ENCODE peak calls at places on chromosome 20, in seven cellular contexts. B is GM12865; K is neural progenitor cell; H is brain microvascular endothelial cell; G is cardiac fibroblast; Y is cardiac muscle cell; N is effector memory CD4-positive, alpha-beta T cell. L is an unnamed sample.

GRCh38 chr20:5172903-5173463 is 46.2 kb downstream of the CDS2 start:
- DNase-seq in B (no peak), K (no peak), H (no peak), G (no peak), Y (no peak), N (no peak), L (no peak)

GRCh38 chr20:21156266-21156665 is 30.4 kb downstream of the KIZ start:
- DNase-seq in B (no peak), K (no peak), H (peak; percentile 24), G (peak; percentile 71), Y (peak; percentile 82), N (no peak), L (no peak)

GRCh38 chr20:19363439-19363838 is 151.0 kb downstream of the SLC24A3 start:
- DNase-seq in B (no peak), K (no peak), H (no peak), G (no peak), Y (no peak), N (no peak), L (no peak)

GRCh38 chr20:3710703-3711417 is 1.5 kb downstream of the SIGLEC1 start:
- DNase-seq in B (peak; percentile 65), K (peak; percentile 85), H (peak; percentile 12), G (peak; percentile 58), Y (peak; percentile 64), N (peak; percentile 60), L (no peak)

GRCh38 chr20:23122959-23123655 is 37.0 kb upstream of the CD93 start:
- DNase-seq in B (no peak), K (no peak), H (no peak), G (no peak), Y (no peak), N (no peak), L (no peak)

GRCh38 chr20:18019068-18019467 is 38.6 kb downstream of the OVOL2 start:
- DNase-seq in B (peak; percentile 63), K (peak; percentile 56), H (peak; percentile 4), G (peak; percentile 32), Y (peak; percentile 48), N (no peak), L (no peak)

GRCh38 chr20:2767768-2768631 is 32.4 kb downstream of the CPXM1 start:
- DNase-seq in B (no peak), K (no peak), H (no peak), G (peak; percentile 67), Y (peak; percentile 74), N (no peak), L (no peak)

GRCh38 chr20:19921349-19921793 is 95.8 kb upstream of the NAA20 start:
- DNase-seq in B (no peak), K (no peak), H (no peak), G (no peak), Y (no peak), N (no peak), L (no peak)

GRCh38 chr20:18395544-18395943 is 71.3 kb downstream of the DZANK1 start:
- DNase-seq in B (no peak), K (no peak), H (no peak), G (no peak), Y (no peak), N (no peak), L (no peak)

GRCh38 chr20:25668446-25668845 is 28.2 kb downstream of the ZNF337 start:
- DNase-seq in B (no peak), K (no peak), H (no peak), G (no peak), Y (peak; percentile 7), N (no peak), L (no peak)

GRCh38 chr20:12069181-12069580 is 151.5 kb downstream of the BTBD3 start:
- DNase-seq in B (no peak), K (no peak), H (no peak), G (no peak), Y (no peak), N (no peak), L (no peak)

GRCh38 chr20:13862245-13862644 is 77.4 kb downstream of the NDUFAF5 start:
- DNase-seq in B (no peak), K (no peak), H (no peak), G (no peak), Y (no peak), N (no peak), L (no peak)

GRCh38 chr20:25485872-25486271 is 78.4 kb downstream of the GINS1 start:
- DNase-seq in B (no peak), K (no peak), H (no peak), G (no peak), Y (no peak), N (no peak), L (no peak)

GRCh38 chr20:36113015-36113414 is 41.5 kb upstream of the EPB41L1 start:
- DNase-seq in B (no peak), K (no peak), H (no peak), G (no peak), Y (no peak), N (no peak), L (no peak)

GRCh38 chr20:12306107-12306506 is 388.4 kb downstream of the BTBD3 start:
- DNase-seq in B (no peak), K (no peak), H (no peak), G (peak; percentile 25), Y (peak; percentile 37), N (no peak), L (no peak)

GRCh38 chr20:48681882-48682426 is 145.8 kb downstream of the PREX1 start:
- DNase-seq in B (no peak), K (no peak), H (no peak), G (no peak), Y (no peak), N (no peak), L (no peak)

GRCh38 chr20:48684501-48685041 is 143.2 kb downstream of the PREX1 start:
- DNase-seq in B (no peak), K (no peak), H (no peak), G (no peak), Y (no peak), N (no peak), L (no peak)

GRCh38 chr20:48681201-48681881 is 146.5 kb downstream of the PREX1 start:
- DNase-seq in B (no peak), K (no peak), H (no peak), G (peak; percentile 32), Y (peak; percentile 56), N (no peak), L (no peak)

GRCh38 chr20:48683467-48684175 is 144.2 kb downstream of the PREX1 start:
- DNase-seq in B (no peak), K (no peak), H (no peak), G (peak; percentile 37), Y (no peak), N (no peak), L (no peak)

DNA sequence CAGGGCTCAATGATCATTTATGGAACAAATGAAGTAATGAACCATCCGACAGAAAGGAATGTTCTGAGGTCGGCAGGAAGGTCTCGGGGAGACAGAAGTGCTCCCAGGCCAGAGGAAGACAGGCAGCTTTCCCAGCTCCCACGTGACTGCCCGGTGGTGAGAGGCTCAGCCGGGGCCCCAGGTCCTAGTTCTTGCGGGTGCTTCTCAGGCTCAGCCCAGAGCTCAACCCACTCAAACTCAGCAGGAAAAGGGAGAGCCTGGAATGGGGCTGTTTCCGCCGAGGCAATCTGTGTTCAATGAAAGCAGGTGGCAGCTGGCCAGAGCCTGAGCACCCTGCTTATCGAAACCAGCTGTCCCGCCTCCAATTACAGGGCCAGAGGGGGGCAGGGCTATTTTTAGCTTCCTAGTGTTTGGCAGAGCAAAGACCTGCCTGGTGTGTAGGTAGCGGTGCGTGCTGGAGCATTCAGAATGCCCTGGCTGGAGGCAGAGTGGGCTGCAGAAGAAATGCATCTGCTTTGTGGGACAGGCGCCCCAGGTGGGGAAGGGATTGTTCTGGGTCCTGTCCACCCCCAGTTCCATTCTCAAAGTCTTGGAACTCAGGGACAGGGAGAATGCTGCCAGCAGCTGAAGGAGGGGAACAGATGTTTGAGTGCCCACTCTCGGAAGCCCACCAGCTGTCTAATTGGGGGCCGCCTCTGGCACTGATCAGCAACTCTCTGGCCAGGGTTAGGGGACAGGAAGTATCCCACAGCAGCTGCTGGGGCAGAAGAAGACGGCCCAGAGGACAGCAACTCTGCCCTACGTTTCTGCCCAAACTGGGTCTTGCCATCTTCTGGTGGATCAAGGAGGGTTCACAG is 145.0 kb downstream of the PREX1 start:
- DNase-seq in B (no peak), K (peak; percentile 84), H (peak; percentile 77), G (peak; percentile 99), Y (peak; percentile 99), N (no peak), L (peak; percentile 99)
- H3K4me3 ChIP-seq in B (no peak overlapping the region), K (peak overlapping the region; percentile 8), H (no peak overlapping the region), G (peak overlapping the region; percentile 14), Y (peak overlapping the region; percentile 9), N (no peak overlapping the region), L (peak overlapping the region; percentile 19)

DNA sequence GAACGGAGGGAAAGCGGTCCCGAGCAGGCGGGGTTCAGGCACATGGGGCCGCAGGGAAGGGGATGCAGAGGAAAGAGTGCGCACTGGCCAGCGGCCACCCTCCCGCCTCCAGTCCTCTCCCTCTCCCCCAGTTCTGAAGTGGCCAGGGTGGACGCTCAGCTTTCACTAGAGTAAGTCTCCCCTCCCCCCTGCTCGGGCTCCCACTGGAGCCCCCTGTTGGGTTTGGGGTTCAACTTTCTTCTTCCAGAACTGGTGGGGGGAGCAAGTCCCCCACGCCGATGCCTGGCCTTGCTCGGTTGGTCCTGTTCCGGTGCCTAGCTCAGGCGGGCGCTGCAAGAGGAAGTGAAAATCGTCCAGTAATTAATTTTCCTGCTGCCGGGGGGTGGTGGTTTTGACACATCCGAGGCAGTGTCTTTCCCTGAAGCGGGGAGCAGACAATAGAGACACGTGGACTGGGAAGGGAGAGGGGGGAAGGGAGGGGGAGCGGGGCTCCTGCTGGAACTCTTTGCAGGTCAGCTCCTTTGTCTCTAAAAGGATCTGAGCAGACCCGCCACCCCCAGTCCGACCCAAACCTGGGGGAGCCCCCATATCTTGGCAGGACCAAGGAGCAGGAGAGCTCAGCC is 824 bp upstream of the SCRT2 start:
- DNase-seq in B (no peak), K (peak; percentile 50), H (no peak), G (no peak), Y (no peak), N (no peak), L (no peak)
- H3K4me3 ChIP-seq in B (no peak overlapping the region), K (peak overlapping the region; percentile 48), H (no peak overlapping the region), G (no peak overlapping the region), Y (peak overlapping the region; percentile 23), N (no peak overlapping the region), L (no peak overlapping the region)

DNA sequence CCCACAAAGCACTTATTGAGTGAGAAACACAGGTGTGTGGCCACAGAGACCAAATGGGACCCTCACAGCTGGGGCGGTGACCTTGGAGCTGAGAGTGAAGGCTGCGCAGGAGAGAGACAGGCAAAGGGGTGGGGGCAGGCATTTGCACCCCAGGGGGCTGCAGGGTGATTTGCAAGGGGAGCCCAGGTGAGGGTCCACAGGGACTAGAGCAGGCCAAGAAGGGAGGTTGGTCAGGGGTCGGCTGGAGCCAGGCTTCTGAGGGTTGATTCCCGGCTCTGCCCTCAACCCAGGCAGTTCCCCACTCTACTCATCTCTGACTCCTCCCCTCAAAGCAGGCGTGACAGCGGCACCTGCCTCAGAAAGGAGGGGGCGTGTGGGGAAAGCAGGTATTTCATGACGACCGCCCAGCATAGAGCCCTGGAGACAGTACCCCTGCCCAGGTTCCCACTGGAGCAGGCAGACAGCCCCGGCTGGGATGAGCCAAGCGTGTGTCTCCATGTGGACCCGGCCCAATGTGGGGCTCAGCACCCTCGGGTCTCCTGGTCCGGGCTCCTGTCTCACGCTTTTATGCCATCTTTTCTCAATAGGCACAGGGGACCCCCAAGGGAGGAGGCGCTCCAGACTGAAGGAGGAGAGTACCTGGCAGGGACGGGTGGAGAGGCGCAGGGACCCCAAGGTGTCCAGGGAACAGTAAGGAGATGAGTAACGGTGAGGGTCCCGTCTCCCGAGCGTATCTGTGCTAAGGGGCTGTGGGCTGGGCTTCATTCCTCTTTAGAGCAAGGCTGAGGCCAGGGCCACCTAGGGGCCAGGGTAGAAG is 3.1 kb upstream of the MRGBP start:
- DNase-seq in B (no peak), K (no peak), H (no peak), G (no peak), Y (no peak), N (no peak), L (no peak)
- H3K4me3 ChIP-seq in B (no peak overlapping the region), K (no peak overlapping the region), H (no peak overlapping the region), G (no peak overlapping the region), Y (no peak overlapping the region), N (peak overlapping the region; percentile 45), L (no peak overlapping the region)

GRCh38 chr20:63657260-63657936 is 714 bp upstream of the RTEL1 start:
- DNase-seq in B (no peak), K (no peak), H (no peak), G (peak; percentile 16), Y (no peak), N (no peak), L (no peak)
- H3K4me3 ChIP-seq in B (peak overlapping the region; percentile 77), K (peak overlapping the region; percentile 94), H (peak overlapping the region; percentile 90), G (peak overlapping the region; percentile 91), Y (no peak overlapping the region), N (peak overlapping the region; percentile 97), L (peak overlapping the region; percentile 97)